ENCODE peak calls at places on chromosome 21, in nine cellular contexts. H is esophagus squamous epithelium; R is neuronal stem cell; E is tibial artery; U is lung; D is cardiac fibroblast; N is prostate gland; X is CD8-positive, alpha-beta T cell; W is transverse colon. K is an unnamed sample.

GRCh38 chr21:23374155-23374554 is 2233.1 kb downstream of the MRPL39 start:
- DNase-seq in X (no peak), D (no peak), W (no peak), N (no peak), E (no peak), H (no peak), R (no peak), U (no peak), K (no peak)

GRCh38 chr21:31186916-31187315 is 148.6 kb upstream of the KRTAP19-8 start:
- DNase-seq in U (no peak), H (no peak), N (no peak), D (no peak), R (no peak), E (no peak), X (no peak), W (no peak), K (no peak)

GRCh38 chr21:14916676-14917141 is 148.1 kb downstream of the NRIP1 start:
- DNase-seq in W (peak), E (no peak), D (peak), U (no peak), H (no peak), R (no peak), X (no peak), N (no peak), K (peak)

GRCh38 chr21:14687277-14687642 is 141.1 kb upstream of the SAMSN1 start:
- DNase-seq in E (no peak), R (no peak), X (no peak), H (no peak), W (no peak), U (no peak), N (no peak), D (peak), K (peak)

GRCh38 chr21:17550671-17551308 is 37.9 kb downstream of the CXADR start:
- DNase-seq in R (no peak), W (no peak), U (no peak), D (no peak), X (no peak), N (no peak), E (no peak), H (no peak), K (no peak)

GRCh38 chr21:10511116-10511515 is 10.3 kb upstream of the TPTE start:
- DNase-seq in E (no peak), N (no peak), R (no peak), X (no peak), H (no peak), W (no peak), D (no peak), U (no peak), K (no peak)

GRCh38 chr21:29145354-29145782 is 14.9 kb downstream of the MAP3K7CL start:
- DNase-seq in H (no peak), D (peak), X (no peak), R (no peak), N (peak), W (no peak), E (peak), U (no peak), K (peak)

GRCh38 chr21:32977216-32977615 is 48.5 kb upstream of the OLIG2 start:
- DNase-seq in X (no peak), E (no peak), R (no peak), U (no peak), H (no peak), W (no peak), N (no peak), D (no peak), K (no peak)

GRCh38 chr21:31343030-31343510 is 991 bp downstream of the TIAM1 start:
- DNase-seq in E (no peak), W (no peak), U (no peak), D (no peak), X (no peak), R (no peak), N (no peak), H (no peak), K (no peak)

GRCh38 chr21:44908496-44908895 is 12.2 kb downstream of the ITGB2 start:
- DNase-seq in U (no peak), N (no peak), W (no peak), H (no peak), R (no peak), E (no peak), D (peak), X (no peak), K (no peak)

GRCh38 chr21:44907225-44907965 is 13.3 kb downstream of the ITGB2 start:
- DNase-seq in U (no peak), R (no peak), E (peak), N (no peak), X (no peak), D (no peak), W (no peak), H (no peak), K (no peak)

GRCh38 chr21:44908908-44909307 is 11.8 kb downstream of the ITGB2 start:
- DNase-seq in H (no peak), W (no peak), E (no peak), D (no peak), N (no peak), X (no peak), U (no peak), R (no peak), K (no peak)

GRCh38 chr21:44909719-44910118 is 11.0 kb downstream of the ITGB2 start:
- DNase-seq in N (no peak), H (no peak), U (no peak), X (no peak), E (no peak), R (no peak), D (no peak), W (no peak), K (no peak)

GRCh38 chr21:44907966-44908364 is 12.7 kb downstream of the ITGB2 start:
- DNase-seq in H (no peak), U (no peak), W (no peak), E (no peak), N (no peak), R (no peak), D (peak), X (no peak), K (no peak)
- H3K4me3 ChIP-seq in H (peak), U (no peak), W (no peak), E (peak), N (no peak), R (no peak), D (no peak), X (no peak), K (peak)

DNA sequence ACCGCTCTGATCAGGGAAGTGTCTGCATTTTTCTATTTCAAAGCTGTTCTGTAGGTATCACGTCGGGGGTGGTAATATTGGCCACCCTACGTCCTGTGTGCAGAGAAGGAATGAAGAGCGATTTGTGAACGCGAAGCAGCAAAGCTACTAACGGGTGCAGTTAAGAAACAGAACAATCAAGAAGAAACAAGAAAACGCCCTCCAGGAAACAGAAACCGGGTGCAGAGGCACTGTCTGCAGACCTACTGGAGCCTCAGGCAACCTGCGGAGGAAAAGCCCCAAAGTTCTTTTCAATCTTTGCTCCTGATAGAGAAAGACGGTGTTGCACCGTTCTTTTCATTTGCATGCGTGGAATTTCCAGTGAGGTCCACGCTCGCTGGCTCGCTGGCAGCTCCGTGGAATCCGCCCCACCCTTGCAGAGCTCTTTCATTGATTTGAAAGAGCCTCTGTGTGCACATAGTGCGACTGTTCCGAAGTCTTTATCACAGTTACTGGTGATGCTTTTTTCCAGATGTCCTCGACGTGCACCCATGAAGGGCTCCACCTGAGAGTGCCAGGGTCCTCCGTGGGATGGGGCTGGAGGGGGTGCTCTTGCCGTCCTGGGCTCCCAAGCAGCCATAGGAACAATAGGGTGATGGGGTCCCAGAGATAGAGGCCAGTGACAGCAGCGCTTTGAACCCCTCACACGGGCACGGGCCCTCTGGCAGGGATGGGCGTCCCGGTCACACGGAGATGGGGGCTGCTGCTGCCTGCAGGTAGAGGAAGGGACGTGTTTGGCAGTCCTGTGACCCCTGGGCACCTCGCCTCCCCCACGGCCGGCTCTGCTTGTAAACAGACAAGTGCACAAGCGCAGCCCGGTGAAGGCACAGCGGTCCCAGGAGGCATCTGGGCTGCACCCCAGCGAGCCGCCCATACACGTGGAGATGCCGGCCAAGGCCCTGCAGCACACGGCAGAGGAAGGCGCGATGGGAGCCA is 36.8 kb upstream of the PDE9A start:
- DNase-seq in D (no peak), U (no peak), E (no peak), H (no peak), W (no peak), N (no peak), R (no peak), X (no peak), K (no peak)
- H3K4me3 ChIP-seq in D (no peak), U (no peak), E (no peak), H (peak), W (no peak), N (no peak), R (no peak), X (peak), K (no peak)

GRCh38 chr21:36701912-36702621 is 3.2 kb downstream of the SIM2 start:
- DNase-seq in X (no peak), E (no peak), W (no peak), U (no peak), R (no peak), N (no peak), D (no peak), H (no peak), K (no peak)
- H3K4me3 ChIP-seq in X (no peak), E (no peak), W (no peak), U (no peak), R (no peak), N (peak), D (peak), H (peak), K (peak)

DNA sequence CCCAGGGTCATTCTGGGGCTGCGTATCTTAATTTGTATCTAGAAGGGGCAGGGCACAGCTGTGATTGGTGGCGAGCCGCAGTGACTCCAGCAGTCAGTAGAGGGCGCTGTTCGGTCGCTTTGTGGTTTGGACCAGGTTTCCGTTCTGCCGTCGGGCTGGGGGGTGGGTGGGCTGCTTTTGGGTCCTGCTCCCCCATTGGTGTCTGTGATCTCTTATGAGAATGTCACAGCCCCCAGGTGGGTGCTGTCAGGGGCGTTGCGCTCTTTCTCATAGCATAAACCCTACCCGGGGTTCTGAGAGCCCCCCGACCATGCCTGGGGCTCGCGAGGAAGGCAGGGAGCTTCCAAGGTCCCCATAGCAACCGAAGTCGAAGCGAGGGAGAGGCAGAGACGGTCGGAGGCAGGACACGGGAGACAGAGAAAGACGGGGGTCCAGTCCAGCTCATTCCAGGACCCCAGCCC is 5.4 kb downstream of the TFF3 start:
- DNase-seq in D (peak), N (peak), H (no peak), X (peak), W (peak), R (peak), E (no peak), U (peak), K (peak)
- H3K4me3 ChIP-seq in D (no peak), N (no peak), H (no peak), X (no peak), W (no peak), R (peak), E (no peak), U (no peak), K (no peak)

GRCh38 chr21:45408811-45409261 is 3.9 kb downstream of the COL18A1 start:
- DNase-seq in R (no peak), H (no peak), U (no peak), N (no peak), X (no peak), W (no peak), D (no peak), E (peak), K (no peak)

GRCh38 chr21:45410865-45411809 is 6.2 kb downstream of the COL18A1 start:
- DNase-seq in H (no peak), X (no peak), E (peak), N (no peak), R (no peak), W (no peak), U (no peak), D (no peak), K (no peak)

GRCh38 chr21:45410151-45410864 is 5.3 kb downstream of the COL18A1 start:
- DNase-seq in U (no peak), H (no peak), X (no peak), D (no peak), E (peak), N (no peak), W (no peak), R (no peak), K (no peak)

GRCh38 chr21:45408271-45408791 is 3.4 kb downstream of the COL18A1 start:
- DNase-seq in D (no peak), E (peak), H (no peak), U (no peak), W (no peak), X (no peak), N (no peak), R (no peak), K (no peak)

GRCh38 chr21:45409466-45410150 is 4.6 kb downstream of the COL18A1 start:
- DNase-seq in X (no peak), N (peak), H (no peak), R (no peak), W (no peak), E (peak), U (no peak), D (no peak), K (no peak)
- H3K4me3 ChIP-seq in X (no peak), N (no peak), H (no peak), R (no peak), W (no peak), E (peak), U (no peak), D (no peak), K (no peak)

GRCh38 chr21:34881421-34881820 is 167.7 kb downstream of the RUNX1 start:
- DNase-seq in R (no peak), D (peak), E (no peak), U (no peak), H (no peak), N (no peak), W (no peak), X (no peak), K (peak)
- H3K4me3 ChIP-seq in R (no peak), D (peak), E (no peak), U (no peak), H (peak), N (peak), W (no peak), X (no peak), K (peak)

DNA sequence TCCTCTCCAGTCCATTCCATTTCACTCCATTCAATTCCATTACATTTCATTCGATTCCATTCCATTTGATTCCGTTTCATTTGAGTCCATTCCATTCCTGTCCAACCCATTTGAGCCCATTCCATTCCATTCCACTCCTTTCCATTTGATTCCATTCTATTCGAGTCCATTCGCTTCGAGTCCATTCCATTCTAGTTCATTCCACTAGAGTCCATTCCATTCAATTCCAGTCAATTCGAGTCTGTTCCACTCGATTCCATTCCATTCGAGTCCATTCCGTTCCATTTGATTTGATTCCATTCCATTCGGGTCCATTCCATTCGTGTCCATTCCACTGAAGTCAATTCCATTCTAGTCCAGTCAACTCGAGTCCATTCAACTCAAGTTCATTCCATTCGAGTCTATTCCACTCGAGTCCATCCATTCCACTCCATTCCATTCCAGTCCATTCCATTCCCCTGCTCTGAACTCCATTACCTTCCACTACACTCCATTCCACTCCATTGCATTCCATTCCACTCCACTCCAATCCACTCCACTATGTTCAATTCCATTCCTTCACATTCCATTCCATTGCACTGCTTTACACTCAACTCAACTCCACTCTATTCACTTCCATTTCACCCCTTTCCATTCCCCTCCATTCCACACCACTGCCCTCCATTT is 2569.4 kb upstream of the TPTE start:
- DNase-seq in X (no peak), D (no peak), U (no peak), N (no peak), E (no peak), W (no peak), H (no peak), R (no peak), K (no peak)
- H3K4me3 ChIP-seq in X (no peak), D (no peak), U (peak), N (no peak), E (no peak), W (no peak), H (no peak), R (peak), K (no peak)

K was measured in adipocyte.